ENCODE peak calls at places on chromosomes 1 and 21, in nine cellular contexts. X is stimulated activated CD4-positive, alpha-beta T cell treated with anti-CD3 and anti-CD28 coated beads, Interleukin-15, amount 100 ng/mL, for 48 hours; Z is iris pigment epithelial cell; W is AG20443; G is GM03348; K is non-pigmented ciliary epithelial cell; H is EH; V is NCI-H1436; M is T-helper 1 cell. O is an unnamed sample.

GRCh38 chr1:248857201-248857600 is 1.7 kb downstream of the ZNF692 start:
- DNase-seq in M (no peak), H (no peak), K (no peak), X (no peak), W (no peak), G (no peak), V (no peak), Z (no peak), O (no peak)

GRCh38 chr1:36183309-36183856 is 27.4 kb downstream of the MAP7D1 start:
- DNase-seq in Z (no peak), G (no peak), X (no peak), W (peak), V (no peak), M (no peak), H (peak), K (no peak), O (peak)

GRCh38 chr1:93845554-93846150 is 33.4 kb downstream of the DNTTIP2 start:
- DNase-seq in W (peak), K (peak), Z (peak), M (peak), V (peak), H (peak), G (peak), X (peak), O (peak)

GRCh38 chr1:14140800-14141526 is 441.0 kb downstream of the PRDM2 start:
- DNase-seq in V (no peak), H (no peak), K (no peak), M (no peak), G (peak), Z (no peak), W (peak), X (no peak), O (peak)

GRCh38 chr1:222167111-222167510 is 380.8 kb downstream of the HHIPL2 start:
- DNase-seq in K (peak), G (peak), V (no peak), X (peak), W (peak), Z (peak), M (no peak), H (peak), O (peak)

GRCh38 chr1:156400191-156400920 is 31.3 kb downstream of the RHBG start:
- DNase-seq in Z (no peak), M (no peak), W (no peak), V (no peak), K (no peak), H (no peak), G (no peak), X (no peak), O (no peak)

GRCh38 chr1:223819730-223820514 is 25.8 kb downstream of the TP53BP2 start:
- DNase-seq in G (peak), V (no peak), Z (peak), M (no peak), W (peak), H (peak), K (no peak), X (no peak), O (no peak)

GRCh38 chr21:37176716-37177115 is 90.4 kb downstream of the VPS26C start:
- DNase-seq in H (no peak), V (no peak), K (no peak), W (no peak), X (no peak), Z (no peak), G (no peak), M (no peak), O (no peak)

GRCh38 chr1:229579101-229579651 is 20.7 kb upstream of the ABCB10 start:
- DNase-seq in X (no peak), W (peak), K (no peak), M (no peak), G (peak), H (peak), Z (peak), V (peak), O (peak)

GRCh38 chr1:11952455-11953109 is 18.1 kb downstream of the PLOD1 start:
- DNase-seq in H (peak), G (peak), Z (no peak), X (no peak), W (peak), V (no peak), M (no peak), K (no peak), O (no peak)

GRCh38 chr1:183138301-183138700 is 47.8 kb upstream of the LAMC2 start:
- DNase-seq in K (no peak), G (no peak), W (peak), H (no peak), X (no peak), V (no peak), Z (no peak), M (no peak), O (no peak)

GRCh38 chr21:32757804-32758203 is 13.8 kb downstream of the PAXBP1 start:
- DNase-seq in K (no peak), M (no peak), W (no peak), G (no peak), Z (no peak), X (no peak), V (no peak), H (no peak), O (no peak)

GRCh38 chr1:70318191-70318590 is 36.3 kb downstream of the ANKRD13C start:
- DNase-seq in X (no peak), Z (peak), V (no peak), W (no peak), G (no peak), M (no peak), H (no peak), K (no peak), O (no peak)

GRCh38 chr1:208497866-208498541 is 253.8 kb upstream of the PLXNA2 start:
- DNase-seq in H (peak), V (no peak), W (no peak), Z (no peak), M (no peak), K (no peak), G (no peak), X (no peak), O (no peak)

GRCh38 chr1:240201931-240202330 is 110.2 kb downstream of the FMN2 start:
- DNase-seq in H (no peak), W (no peak), K (no peak), X (no peak), Z (no peak), G (no peak), M (no peak), V (no peak), O (no peak)

GRCh38 chr1:241964550-241965241 is 7.1 kb downstream of the BECN2 start:
- DNase-seq in M (no peak), K (no peak), V (no peak), G (no peak), W (no peak), H (no peak), Z (no peak), X (no peak), O (no peak)

GRCh38 chr1:46166521-46167462 is 8.1 kb upstream of the TSPAN1 start:
- DNase-seq in V (no peak), G (peak), K (no peak), Z (no peak), X (no peak), W (peak), H (no peak), M (no peak), O (peak)

GRCh38 chr1:54052470-54052933 is 502 bp downstream of the TMEM59 start:
- DNase-seq in W (peak), Z (peak), M (peak), K (no peak), V (no peak), X (peak), H (peak), G (peak), O (peak)

GRCh38 chr1:233440952-233441401 is 113.5 kb downstream of the MAP3K21 start:
- DNase-seq in K (no peak), V (peak), X (no peak), M (no peak), H (peak), G (peak), Z (peak), W (peak), O (peak)

GRCh38 chr1:9960705-9961562 is 17.7 kb downstream of the NMNAT1 start:
- DNase-seq in V (peak), K (no peak), X (no peak), W (no peak), M (no peak), G (no peak), Z (peak), H (peak), O (peak)

GRCh38 chr1:59290173-59290954 is 6.5 kb upstream of the FGGY start:
- DNase-seq in Z (peak), X (no peak), G (no peak), M (no peak), H (peak), W (peak), K (no peak), V (no peak), O (peak)

GRCh38 chr1:229224308-229224707 is 46.6 kb upstream of the RAB4A start:
- DNase-seq in X (no peak), V (no peak), W (peak), K (no peak), H (peak), Z (peak), G (peak), M (no peak), O (peak)

GRCh38 chr1:51421961-51422360 is 91.6 kb upstream of the TTC39A start:
- DNase-seq in M (no peak), Z (peak), G (peak), H (peak), V (peak), X (no peak), W (peak), K (peak), O (peak)